ENCODE peak calls at places on chromosomes 7 and 10, in four cellular contexts. W is GM06990, V is body of pancreas, A is upper lobe of right lung. M is an unnamed sample.

GRCh38 chr10:100731603-100732596 is 13.5 kb upstream of the PAX2 start:
- DNase-seq in W (no peak), A (peak; percentile 28), V (no peak), M (no peak)

GRCh38 chr10:43140414-43140813 is 2.2 kb downstream of the CSGALNACT2 start:
- DNase-seq in V (no peak), A (no peak), W (peak; percentile 46), M (peak; percentile 54)

GRCh38 chr7:24133691-24134090 is 150.3 kb upstream of the NPY start:
- DNase-seq in W (no peak), A (no peak), V (no peak), M (no peak)

GRCh38 chr10:116470768-116471415 is 43.2 kb downstream of the PNLIPRP3 start:
- DNase-seq in W (no peak), A (no peak), V (peak; percentile 69), M (no peak)

GRCh38 chr10:63137306-63137705 is 4.2 kb downstream of the NRBF2 start:
- DNase-seq in W (no peak), A (no peak), V (peak; percentile 18), M (no peak)

GRCh38 chr7:25750738-25751529 is 401.1 kb upstream of the NFE2L3 start:
- DNase-seq in W (no peak), V (no peak), A (no peak), M (no peak)

GRCh38 chr10:91077549-91078017 is 142.9 kb upstream of the PCGF5 start:
- DNase-seq in A (peak; percentile 79), W (no peak), V (peak; percentile 92), M (no peak)

GRCh38 chr7:39342763-39343162 is 223.4 kb upstream of the YAE1 start:
- DNase-seq in W (no peak), V (no peak), A (no peak), M (no peak)

GRCh38 chr10:29554660-29555059 is 80.1 kb downstream of the SVIL start:
- DNase-seq in V (no peak), W (no peak), A (no peak), M (no peak)

GRCh38 chr10:119211625-119212441 is 4.5 kb downstream of the GRK5 start:
- DNase-seq in V (no peak), W (no peak), A (no peak), M (no peak)

GRCh38 chr10:131187886-131188285 is 123.6 kb downstream of the TCERG1L start:
- DNase-seq in W (no peak), A (no peak), V (no peak), M (no peak)

GRCh38 chr10:35447693-35448407 is 111.5 kb downstream of the CCNY start:
- DNase-seq in A (no peak), W (no peak), V (peak; percentile 44), M (no peak)

GRCh38 chr10:56346845-56347415 is 14.1 kb downstream of the ZWINT start:
- DNase-seq in A (no peak), W (no peak), V (no peak), M (no peak)

GRCh38 chr7:47826754-47827153 is 121.5 kb downstream of the PKD1L1 start:
- DNase-seq in V (no peak), A (no peak), W (no peak), M (no peak)

GRCh38 chr10:21172774-21173432 is 275.8 kb upstream of the NEBL start:
- DNase-seq in V (peak; percentile 36), W (no peak), A (peak; percentile 71), M (no peak)

GRCh38 chr10:4459531-4459930 is 366.5 kb upstream of the AKR1E2 start:
- DNase-seq in W (no peak), A (no peak), V (no peak), M (no peak)

GRCh38 chr10:83190614-83191013 is 948.7 kb upstream of the GHITM start:
- DNase-seq in V (no peak), A (no peak), W (no peak), M (no peak)

GRCh38 chr10:130492266-130492934 is 356.2 kb downstream of the GLRX3 start:
- DNase-seq in V (no peak), A (no peak), W (no peak), M (no peak)

GRCh38 chr10:131077031-131077430 is 234.5 kb downstream of the TCERG1L start:
- DNase-seq in W (no peak), V (no peak), A (no peak), M (no peak)

GRCh38 chr10:26334932-26335573 is 103.1 kb upstream of the APBB1IP start:
- DNase-seq in W (peak; percentile 75), V (peak; percentile 63), A (no peak), M (peak; percentile 65)

GRCh38 chr7:132825932-132826480 is 249.7 kb upstream of the PLXNA4 start:
- DNase-seq in W (no peak), A (no peak), V (no peak), M (no peak)

GRCh38 chr7:29488977-29489376 is 74.7 kb upstream of the PRR15 start:
- DNase-seq in A (no peak), V (no peak), W (no peak), M (no peak)

GRCh38 chr10:118669020-118669766 is 73.7 kb upstream of the PRLHR start:
- DNase-seq in W (no peak), A (no peak), V (peak; percentile 79), M (no peak)

GRCh38 chr10:55091691-55092328 is 290.8 kb upstream of the PCDH15 start:
- DNase-seq in A (no peak), V (no peak), W (no peak), M (no peak)

GRCh38 chr10:101710064-101710695 is 15.2 kb upstream of the FBXW4 start:
- DNase-seq in A (no peak), W (no peak), V (no peak), M (no peak)

GRCh38 chr10:71863203-71863602 is 12.2 kb upstream of the PSAP start:
- DNase-seq in V (no peak), W (no peak), A (no peak), M (no peak)

GRCh38 chr10:361203-362135 is 226.2 kb downstream of the ZMYND11 start:
- DNase-seq in W (no peak), V (peak; percentile 33), A (no peak), M (no peak)

GRCh38 chr10:31004611-31005193 is 27.0 kb downstream of the ZNF438 start:
- DNase-seq in A (no peak), W (no peak), V (no peak), M (no peak)

GRCh38 chr7:30148951-30149459 is 14.2 kb downstream of the MTURN start:
- DNase-seq in W (peak; percentile 22), V (no peak), A (peak; percentile 81), M (no peak)

GRCh38 chr7:112898432-112899290 is 108.5 kb upstream of the TMEM168 start:
- DNase-seq in V (peak; percentile 69), W (peak; percentile 22), A (no peak), M (peak; percentile 40)

GRCh38 chr10:34333513-34333912 is 481.6 kb downstream of the PARD3 start:
- DNase-seq in V (peak; percentile 52), A (no peak), W (no peak), M (no peak)

GRCh38 chr7:77985232-77985973 is 186.8 kb downstream of the PHTF2 start:
- DNase-seq in V (no peak), W (no peak), A (no peak), M (no peak)

GRCh38 chr7:77982926-77983550 is 184.5 kb downstream of the PHTF2 start:
- DNase-seq in W (no peak), V (no peak), A (no peak), M (no peak)

GRCh38 chr7:77983973-77984372 is 185.4 kb downstream of the PHTF2 start:
- DNase-seq in A (no peak), W (no peak), V (no peak), M (no peak)

GRCh38 chr7:77989981-77990566 is 191.5 kb downstream of the PHTF2 start:
- DNase-seq in A (no peak), V (no peak), W (no peak), M (no peak)

DNA sequence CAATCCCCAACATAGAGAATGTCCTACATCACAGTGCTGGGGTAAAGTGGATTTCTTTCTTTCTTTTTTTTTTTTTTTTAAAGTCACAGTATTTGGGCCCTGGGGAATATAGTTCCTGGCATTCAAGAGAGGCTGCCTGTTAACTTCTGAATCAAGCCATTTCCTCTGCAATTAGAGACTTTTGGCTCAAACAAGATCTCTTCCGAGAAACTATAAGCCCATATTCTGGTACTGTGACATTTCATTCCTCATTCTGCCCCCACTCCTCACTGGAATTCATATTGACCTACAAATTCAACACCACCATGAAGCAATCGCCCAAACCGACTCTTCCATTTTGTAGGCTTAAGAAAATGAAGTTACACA is 187.4 kb downstream of the PHTF2 start:
- DNase-seq in V (no peak), A (no peak), W (no peak), M (no peak)
- TF ChIP-seq CTCF in V (no peak), A (no peak), W (no peak), M (no peak)

GRCh38 chr7:17105701-17106100 is 192.8 kb upstream of the AHR start:
- DNase-seq in A (no peak), W (no peak), V (no peak), M (no peak)
- H3K4me3 ChIP-seq in A (no peak overlapping the region), W (no peak overlapping the region), V (no peak overlapping the region), M (no peak overlapping the region)

GRCh38 chr7:50227623-50228618 is 76.6 kb upstream of the IKZF1 start:
- DNase-seq in V (no peak), W (no peak), A (no peak), M (no peak)

GRCh38 chr7:50226139-50226538 is 78.4 kb upstream of the IKZF1 start:
- DNase-seq in W (no peak), A (no peak), V (no peak), M (no peak)

GRCh38 chr7:50226669-50227068 is 77.8 kb upstream of the IKZF1 start:
- DNase-seq in V (no peak), A (no peak), W (no peak), M (no peak)

GRCh38 chr7:50229964-50230363 is 74.6 kb upstream of the IKZF1 start:
- DNase-seq in A (no peak), V (no peak), W (no peak), M (no peak)
- TF ChIP-seq CTCF in A (peak; percentile 43), V (no peak), W (peak; percentile 70), M (peak; percentile 75)

DNA sequence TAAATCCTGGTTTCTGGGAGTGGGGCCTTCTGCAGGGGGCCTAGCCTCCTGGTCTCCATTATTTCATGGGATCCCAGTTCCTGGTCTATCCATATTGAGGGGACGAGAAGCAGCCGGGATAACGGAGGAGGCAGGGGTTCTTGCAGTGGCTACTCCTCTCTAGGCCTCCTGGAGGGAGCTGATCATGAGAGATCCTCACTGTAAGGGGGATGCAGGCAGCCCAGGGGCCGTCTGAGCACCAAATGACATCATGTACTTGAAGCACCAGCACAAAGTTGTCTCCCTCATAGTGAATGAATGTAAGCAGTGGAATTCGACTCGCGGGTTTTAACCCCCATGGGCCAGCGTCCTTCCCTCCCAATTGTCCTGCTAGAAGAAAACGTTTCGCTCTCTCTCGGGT is 969 bp upstream of the ADCY1 start:
- DNase-seq in W (no peak), V (no peak), A (no peak), M (no peak)
- H3K4me3 ChIP-seq in W (no peak overlapping the region), V (no peak overlapping the region), A (no peak overlapping the region), M (no peak overlapping the region)

M was measured in GM12864.